ENCODE peak calls at places on chromosomes 6 and 20, in six cellular contexts. X, L, I, E, K and O are unnamed samples.

GRCh38 chr6:89581669-89582068 is 56.9 kb downstream of the LYRM2 start:
- DNase-seq in X (no peak), L (no peak), I (no peak), E (no peak), K (no peak), O (no peak)

GRCh38 chr6:143743256-143744166 is 65.7 kb downstream of the PHACTR2 start:
- DNase-seq in X (no peak), L (no peak), I (peak), E (no peak), K (no peak), O (no peak)

GRCh38 chr20:56554869-56555268 is 21.8 kb downstream of the FAM209B start:
- DNase-seq in X (no peak), L (peak), I (peak), E (peak), K (peak), O (no peak)

GRCh38 chr6:46490425-46491200 is 636 bp downstream of the RCAN2 start:
- DNase-seq in X (peak), L (no peak), I (peak), E (no peak), K (no peak), O (no peak)

GRCh38 chr6:31659649-31660223 is 842 bp downstream of the C6orf47 start:
- DNase-seq in X (no peak), L (peak), I (peak), E (no peak), K (peak), O (no peak)

GRCh38 chr6:70108230-70108629 is 194.7 kb downstream of the COL9A1 start:
- DNase-seq in X (no peak), L (peak), I (no peak), E (no peak), K (peak), O (peak)

GRCh38 chr20:32727663-32728062 is 15.6 kb downstream of the COMMD7 start:
- DNase-seq in X (no peak), L (no peak), I (no peak), E (no peak), K (no peak), O (no peak)

GRCh38 chr20:21395666-21396044 is 1.7 kb downstream of the NKX2-4 start:
- DNase-seq in X (no peak), L (no peak), I (no peak), E (no peak), K (no peak), O (peak)

GRCh38 chr20:24683676-24684075 is 214.2 kb downstream of the SYNDIG1 start:
- DNase-seq in X (no peak), L (no peak), I (no peak), E (no peak), K (no peak), O (no peak)

GRCh38 chr6:42424906-42425474 is 26.7 kb downstream of the TRERF1 start:
- DNase-seq in X (no peak), L (no peak), I (no peak), E (no peak), K (no peak), O (no peak)

GRCh38 chr20:34017610-34018009 is 23.9 kb downstream of the RALY start:
- DNase-seq in X (no peak), L (no peak), I (no peak), E (no peak), K (no peak), O (no peak)

GRCh38 chr6:72669324-72669723 is 47.5 kb downstream of the KCNQ5 start:
- DNase-seq in X (no peak), L (no peak), I (no peak), E (no peak), K (no peak), O (no peak)

GRCh38 chr6:4804095-4804494 is 27.9 kb downstream of the CDYL start:
- DNase-seq in X (no peak), L (peak), I (peak), E (no peak), K (no peak), O (peak)

GRCh38 chr20:5888051-5888450 is 62.3 kb downstream of the TRMT6 start:
- DNase-seq in X (no peak), L (peak), I (no peak), E (no peak), K (no peak), O (no peak)

GRCh38 chr6:95519228-95520037 is 57.9 kb upstream of the MANEA start:
- DNase-seq in X (no peak), L (no peak), I (no peak), E (no peak), K (no peak), O (no peak)

GRCh38 chr6:35663447-35664235 is 25.1 kb downstream of the FKBP5 start:
- DNase-seq in X (no peak), L (no peak), I (no peak), E (no peak), K (peak), O (no peak)

GRCh38 chr20:3470627-3471396 is at the start of gene ATRN:
- DNase-seq in X (peak), L (peak), I (peak), E (peak), K (peak), O (peak)

GRCh38 chr6:156017838-156018237 is 562.2 kb upstream of the NOX3 start:
- DNase-seq in X (no peak), L (no peak), I (no peak), E (no peak), K (no peak), O (no peak)

GRCh38 chr6:89941031-89941775 is 46.9 kb downstream of the GJA10 start:
- DNase-seq in X (peak), L (no peak), I (peak), E (peak), K (no peak), O (no peak)

GRCh38 chr6:136280032-136280609 is 9.5 kb downstream of the BCLAF1 start:
- DNase-seq in X (no peak), L (no peak), I (no peak), E (no peak), K (no peak), O (no peak)

GRCh38 chr6:5674141-5674540 is 332.6 kb downstream of the NRN1 start:
- DNase-seq in X (no peak), L (no peak), I (no peak), E (no peak), K (no peak), O (no peak)

GRCh38 chr20:25037288-25038102 is 20.4 kb downstream of the ACSS1 start:
- DNase-seq in X (no peak), L (no peak), I (no peak), E (no peak), K (no peak), O (no peak)

GRCh38 chr6:42315991-42316378 is 98.3 kb upstream of the MRPS10 start:
- DNase-seq in X (no peak), L (peak), I (peak), E (no peak), K (peak), O (no peak)

GRCh38 chr20:58457083-58457680 is 58.0 kb downstream of the APCDD1L start:
- DNase-seq in X (no peak), L (no peak), I (no peak), E (no peak), K (no peak), O (no peak)
- TF ChIP-seq POLR2A in X (no peak), L (no peak), I (no peak), E (no peak), K (no peak), O (no peak)

DNA sequence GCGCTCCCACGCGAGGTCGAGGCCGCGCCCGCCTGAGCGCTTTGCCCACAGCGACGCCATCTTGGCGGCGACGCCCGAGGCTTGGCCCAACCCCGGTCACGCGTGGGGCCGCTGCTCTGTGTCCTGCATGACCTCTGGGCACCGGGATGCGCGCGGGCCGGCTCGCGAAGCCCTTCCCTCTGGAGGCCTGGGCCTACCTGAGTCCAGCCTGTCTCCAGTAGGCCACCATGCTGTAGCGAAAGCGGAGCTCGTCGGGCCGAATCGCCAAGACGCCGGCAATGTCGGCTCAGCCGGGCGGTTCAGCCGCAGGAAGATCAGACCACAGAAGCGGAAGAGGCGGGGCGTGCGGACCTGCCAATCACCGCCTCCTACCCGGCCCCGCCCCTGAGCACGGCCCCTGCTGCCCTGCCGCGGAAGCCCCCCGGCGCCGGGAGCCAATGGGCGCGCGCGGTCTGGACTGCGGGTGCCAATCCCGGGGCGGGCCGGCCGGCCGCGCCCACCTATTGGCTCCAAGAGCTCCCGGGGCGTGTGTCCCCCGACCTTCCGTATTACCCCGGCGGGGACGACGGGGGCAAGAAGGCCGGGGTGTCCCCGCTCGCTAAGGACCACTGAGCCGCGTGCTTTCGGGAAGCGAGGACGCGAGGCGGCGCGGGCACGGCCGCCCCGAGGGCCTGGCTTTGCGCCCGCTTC is at the start of gene ATP5F1E:
- DNase-seq in X (peak), L (peak), I (peak), E (peak), K (peak), O (peak)
- TF ChIP-seq POLR2A in X (no peak), L (peak), I (peak), E (peak), K (peak), O (peak)

GRCh38 chr6:34391711-34392496 is 565 bp downstream of the NUDT3 start:
- DNase-seq in X (peak), L (peak), I (peak), E (no peak), K (peak), O (peak)
- TF ChIP-seq POLR2A in X (no peak), L (peak), I (peak), E (no peak), K (peak), O (peak)

GRCh38 chr20:23361108-23361650 is 803 bp upstream of the GZF1 start:
- DNase-seq in X (no peak), L (no peak), I (no peak), E (peak), K (no peak), O (peak)

GRCh38 chr20:23358923-23359572 is 2.9 kb upstream of the GZF1 start:
- DNase-seq in X (peak), L (no peak), I (peak), E (no peak), K (no peak), O (no peak)

GRCh38 chr20:23358563-23358906 is 3.4 kb upstream of the GZF1 start:
- DNase-seq in X (no peak), L (no peak), I (no peak), E (no peak), K (no peak), O (no peak)

GRCh38 chr20:23356203-23356602 is 5.6 kb downstream of the NXT1 start:
- DNase-seq in X (no peak), L (no peak), I (no peak), E (no peak), K (no peak), O (no peak)

DNA sequence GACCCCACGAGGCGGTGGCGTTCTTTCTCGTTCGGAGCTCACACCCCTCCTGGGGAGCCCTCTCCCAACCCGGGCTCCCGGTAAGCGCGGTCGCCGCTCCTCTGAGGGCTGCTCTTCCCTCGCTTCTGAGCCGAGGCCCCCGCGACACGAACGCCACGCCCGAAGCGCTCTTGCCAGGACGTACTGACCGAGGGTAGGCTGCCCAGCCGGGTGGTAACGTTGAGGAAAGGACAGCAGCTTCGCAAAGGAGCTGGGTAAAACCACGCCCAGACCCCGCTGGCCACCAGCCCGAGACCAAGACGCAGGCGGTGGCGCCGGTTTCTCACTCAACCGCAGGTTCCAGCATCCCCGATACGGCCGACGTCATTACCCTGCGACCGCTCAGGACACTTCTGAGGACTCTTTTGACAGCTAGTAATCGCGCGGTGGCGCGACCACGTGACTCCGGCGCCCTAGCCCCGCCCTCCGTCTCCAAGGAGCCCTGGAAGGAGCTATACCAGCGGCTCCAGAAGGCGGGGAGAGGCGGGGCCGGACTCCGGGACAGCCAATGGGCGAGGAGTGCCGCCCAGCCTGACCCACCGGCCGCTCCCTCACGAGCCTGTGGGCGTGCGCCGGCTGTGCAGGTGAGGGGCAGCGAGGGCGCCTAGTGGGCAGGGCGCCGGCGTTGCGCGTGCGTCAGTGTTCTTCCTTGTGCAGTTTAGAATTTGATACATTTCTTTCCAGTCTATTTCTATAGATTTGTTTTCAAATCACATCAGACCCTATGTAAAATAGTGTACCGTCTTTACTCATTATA is 4.0 kb upstream of the GZF1 start:
- DNase-seq in X (peak), L (peak), I (peak), E (peak), K (peak), O (peak)
- TF ChIP-seq POLR2A in X (no peak), L (peak), I (peak), E (peak), K (peak), O (peak)

GRCh38 chr6:190596-191395 is 101.5 kb upstream of the DUSP22 start:
- DNase-seq in X (no peak), L (peak), I (no peak), E (no peak), K (no peak), O (no peak)
- TF ChIP-seq POLR2A in X (no peak), L (no peak), I (no peak), E (no peak), K (no peak), O (no peak)

GRCh38 chr6:11537229-11538048 is at the start of gene TMEM170B:
- DNase-seq in X (peak), L (peak), I (peak), E (peak), K (peak), O (peak)
- TF ChIP-seq POLR2A in X (no peak), L (peak), I (peak), E (peak), K (no peak), O (no peak)

DNA sequence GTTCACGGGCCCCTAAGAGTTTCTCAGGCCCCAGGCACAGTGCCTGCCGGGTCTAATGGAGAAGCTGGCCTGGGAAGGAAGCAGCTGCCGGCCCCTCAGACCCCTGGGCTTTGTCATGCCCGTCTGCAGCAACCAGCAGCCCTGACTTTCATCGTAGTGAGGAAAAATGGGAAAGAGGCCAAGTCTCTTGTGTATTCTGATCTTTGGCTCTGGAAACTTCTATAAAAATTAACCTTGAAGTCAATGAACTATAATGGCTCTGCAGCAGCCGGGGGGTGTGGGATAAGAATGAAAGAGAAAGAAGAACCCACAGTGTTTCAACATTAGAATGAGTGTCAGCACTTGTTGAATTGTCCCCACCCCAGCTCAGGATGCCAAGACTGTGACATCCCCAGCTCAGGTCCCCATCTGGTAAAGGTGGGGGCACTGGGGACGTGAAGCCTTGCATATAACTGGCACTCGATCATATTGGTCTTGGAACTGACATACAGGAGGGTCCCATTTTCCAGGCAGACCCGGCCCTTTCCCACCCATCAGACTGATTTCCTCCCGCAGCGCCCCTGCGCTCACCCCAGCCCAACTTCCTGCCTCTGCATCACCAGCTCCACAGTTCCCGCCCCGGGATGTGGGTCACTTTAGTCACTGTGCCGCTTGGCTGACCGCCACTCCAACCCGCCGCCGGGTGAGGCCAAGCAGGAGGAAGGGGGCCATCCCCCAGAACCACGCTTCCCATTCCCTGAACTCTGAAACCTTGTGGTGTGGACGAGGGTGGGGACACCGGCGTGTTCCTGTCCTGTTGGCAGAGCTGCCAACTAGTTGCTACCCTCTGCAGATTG is 12.7 kb downstream of the TGM2 start:
- DNase-seq in X (peak), L (peak), I (peak), E (peak), K (peak), O (peak)
- TF ChIP-seq POLR2A in X (no peak), L (no peak), I (no peak), E (no peak), K (peak), O (no peak)